ENCODE peak calls at places on chromosomes 12 and 14, in six cellular contexts. One of them, this sample, is unnamed.
A peak's percentile ranks its signal among the peaks of the same experiment; 100 is the strongest.

GRCh38 chr14:100421756-100422470 is 98.8 kb downstream of the SLC25A47 start:
- DNase-seq in fibroblast of lung: no peak
- DNase-seq in HL-60: no peak
- DNase-seq in CD8-positive, alpha-beta T cell: no peak
- DNase-seq in GM12865: no peak
- DNase-seq in PC-3: no peak
- DNase-seq in this sample: no peak

GRCh38 chr12:59084758-59085383 is 164.6 kb upstream of the LRIG3 start:
- DNase-seq in fibroblast of lung: peak; percentile 73
- DNase-seq in HL-60: no peak
- DNase-seq in CD8-positive, alpha-beta T cell: no peak
- DNase-seq in GM12865: no peak
- DNase-seq in PC-3: no peak
- DNase-seq in this sample: no peak

GRCh38 chr14:102486513-102487203 is 22.9 kb downstream of the ANKRD9 start:
- DNase-seq in fibroblast of lung: no peak
- DNase-seq in HL-60: no peak
- DNase-seq in CD8-positive, alpha-beta T cell: no peak
- DNase-seq in GM12865: no peak
- DNase-seq in PC-3: no peak
- DNase-seq in this sample: no peak

GRCh38 chr14:32473476-32473875 is 144.4 kb downstream of the AKAP6 start:
- DNase-seq in fibroblast of lung: no peak
- DNase-seq in HL-60: no peak
- DNase-seq in CD8-positive, alpha-beta T cell: no peak
- DNase-seq in GM12865: no peak
- DNase-seq in PC-3: peak; percentile 90
- DNase-seq in this sample: no peak

GRCh38 chr12:38161123-38162000 is 155.2 kb upstream of the ALG10B start:
- DNase-seq in fibroblast of lung: no peak
- DNase-seq in HL-60: no peak
- DNase-seq in CD8-positive, alpha-beta T cell: no peak
- DNase-seq in GM12865: no peak
- DNase-seq in PC-3: no peak
- DNase-seq in this sample: no peak

GRCh38 chr12:43835656-43836454 is at the start of gene TMEM117:
- DNase-seq in fibroblast of lung: peak; percentile 52
- DNase-seq in HL-60: no peak
- DNase-seq in CD8-positive, alpha-beta T cell: peak; percentile 21
- DNase-seq in GM12865: peak; percentile 69
- DNase-seq in PC-3: peak; percentile 52
- DNase-seq in this sample: peak; percentile 77

GRCh38 chr12:89856431-89856830 is 147.8 kb upstream of the ATP2B1 start:
- DNase-seq in fibroblast of lung: peak; percentile 50
- DNase-seq in HL-60: peak; percentile 87
- DNase-seq in CD8-positive, alpha-beta T cell: no peak
- DNase-seq in GM12865: peak; percentile 84
- DNase-seq in PC-3: peak; percentile 78
- DNase-seq in this sample: peak; percentile 54

GRCh38 chr12:127655691-127656090 is 611.3 kb upstream of the TMEM132C start:
- DNase-seq in fibroblast of lung: peak; percentile 5
- DNase-seq in HL-60: no peak
- DNase-seq in CD8-positive, alpha-beta T cell: no peak
- DNase-seq in GM12865: no peak
- DNase-seq in PC-3: peak; percentile 52
- DNase-seq in this sample: no peak

GRCh38 chr12:68823711-68824110 is 15.7 kb downstream of the MDM2 start:
- DNase-seq in fibroblast of lung: no peak
- DNase-seq in HL-60: no peak
- DNase-seq in CD8-positive, alpha-beta T cell: no peak
- DNase-seq in GM12865: no peak
- DNase-seq in PC-3: no peak
- DNase-seq in this sample: no peak

GRCh38 chr14:56189306-56189705 is 71.1 kb downstream of the PELI2 start:
- DNase-seq in fibroblast of lung: peak; percentile 85
- DNase-seq in HL-60: no peak
- DNase-seq in CD8-positive, alpha-beta T cell: no peak
- DNase-seq in GM12865: no peak
- DNase-seq in PC-3: peak; percentile 77
- DNase-seq in this sample: no peak

GRCh38 chr12:109630815-109631214 is 57.2 kb downstream of the MVK start:
- DNase-seq in fibroblast of lung: no peak
- DNase-seq in HL-60: no peak
- DNase-seq in CD8-positive, alpha-beta T cell: no peak
- DNase-seq in GM12865: no peak
- DNase-seq in PC-3: peak; percentile 16
- DNase-seq in this sample: no peak

GRCh38 chr12:69068431-69068830 is 135.5 kb upstream of the CPM start:
- DNase-seq in fibroblast of lung: no peak
- DNase-seq in HL-60: no peak
- DNase-seq in CD8-positive, alpha-beta T cell: no peak
- DNase-seq in GM12865: no peak
- DNase-seq in PC-3: peak; percentile 90
- DNase-seq in this sample: no peak

GRCh38 chr14:28785096-28785952 is 18.7 kb downstream of the FOXG1 start:
- DNase-seq in fibroblast of lung: no peak
- DNase-seq in HL-60: no peak
- DNase-seq in CD8-positive, alpha-beta T cell: no peak
- DNase-seq in GM12865: no peak
- DNase-seq in PC-3: no peak
- DNase-seq in this sample: no peak

GRCh38 chr14:75591331-75591946 is 13.0 kb downstream of the FLVCR2 start:
- DNase-seq in fibroblast of lung: no peak
- DNase-seq in HL-60: no peak
- DNase-seq in CD8-positive, alpha-beta T cell: no peak
- DNase-seq in GM12865: no peak
- DNase-seq in PC-3: no peak
- DNase-seq in this sample: no peak

GRCh38 chr12:5650804-5651461 is 219.0 kb downstream of the NTF3 start:
- DNase-seq in fibroblast of lung: no peak
- DNase-seq in HL-60: no peak
- DNase-seq in CD8-positive, alpha-beta T cell: no peak
- DNase-seq in GM12865: no peak
- DNase-seq in PC-3: no peak
- DNase-seq in this sample: no peak

GRCh38 chr14:101972126-101972785 is 7.9 kb downstream of the DYNC1H1 start:
- DNase-seq in fibroblast of lung: peak; percentile 99
- DNase-seq in HL-60: peak; percentile 93
- DNase-seq in CD8-positive, alpha-beta T cell: no peak
- DNase-seq in GM12865: no peak
- DNase-seq in PC-3: peak; percentile 100
- DNase-seq in this sample: no peak

GRCh38 chr12:84502907-84503787 is 409.5 kb downstream of the SLC6A15 start:
- DNase-seq in fibroblast of lung: peak; percentile 84
- DNase-seq in HL-60: peak; percentile 7
- DNase-seq in CD8-positive, alpha-beta T cell: no peak
- DNase-seq in GM12865: peak; percentile 56
- DNase-seq in PC-3: peak; percentile 89
- DNase-seq in this sample: peak; percentile 13
- TF ChIP-seq CTCF in fibroblast of lung: peak; percentile 81
- TF ChIP-seq CTCF in HL-60: peak; percentile 17
- TF ChIP-seq CTCF in CD8-positive, alpha-beta T cell: no peak
- TF ChIP-seq CTCF in GM12865: peak; percentile 62
- TF ChIP-seq CTCF in PC-3: peak; percentile 90
- TF ChIP-seq CTCF in this sample: peak; percentile 54

DNA sequence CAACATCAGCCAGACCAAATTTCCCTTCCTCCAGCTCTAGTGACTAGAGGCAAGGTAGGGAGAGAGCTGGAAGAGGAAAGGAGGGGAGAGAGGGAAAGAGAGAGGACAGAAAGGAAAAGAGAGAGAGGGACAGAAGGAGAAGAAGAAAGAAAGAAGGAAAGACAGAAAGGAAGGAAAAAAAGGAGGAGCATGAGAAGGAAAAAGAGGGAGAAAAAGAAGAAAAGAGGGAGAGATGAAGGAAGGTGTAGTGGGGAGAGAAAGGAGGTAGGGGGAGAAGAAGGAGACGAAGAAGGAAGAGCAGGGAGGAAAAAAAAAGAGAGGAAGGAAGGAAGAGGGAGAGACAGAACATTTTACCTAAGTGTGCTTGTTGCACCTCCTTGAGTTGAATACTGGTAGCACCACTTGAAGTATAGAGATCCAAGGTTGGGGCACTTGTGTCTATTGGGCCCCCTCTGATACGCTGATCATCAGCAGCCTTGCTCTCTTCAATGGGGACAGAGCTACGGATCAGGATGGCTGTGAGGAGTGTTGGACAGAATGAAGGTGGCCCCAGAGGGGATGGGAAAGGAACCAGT is 232.5 kb downstream of the SUDS3 start:
- DNase-seq in fibroblast of lung: no peak
- DNase-seq in HL-60: no peak
- DNase-seq in CD8-positive, alpha-beta T cell: no peak
- DNase-seq in GM12865: no peak
- DNase-seq in PC-3: no peak
- DNase-seq in this sample: no peak
- TF ChIP-seq CTCF in fibroblast of lung: no peak
- TF ChIP-seq CTCF in HL-60: no peak
- TF ChIP-seq CTCF in CD8-positive, alpha-beta T cell: no peak
- TF ChIP-seq CTCF in GM12865: no peak
- TF ChIP-seq CTCF in PC-3: no peak
- TF ChIP-seq CTCF in this sample: no peak

GRCh38 chr14:37590096-37590809 is 4.8 kb downstream of the FOXA1 start:
- DNase-seq in fibroblast of lung: no peak
- DNase-seq in HL-60: no peak
- DNase-seq in CD8-positive, alpha-beta T cell: no peak
- DNase-seq in GM12865: no peak
- DNase-seq in PC-3: peak; percentile 55
- DNase-seq in this sample: no peak

GRCh38 chr14:37591941-37592287 is 3.1 kb downstream of the FOXA1 start:
- DNase-seq in fibroblast of lung: no peak
- DNase-seq in HL-60: no peak
- DNase-seq in CD8-positive, alpha-beta T cell: no peak
- DNase-seq in GM12865: no peak
- DNase-seq in PC-3: peak; percentile 73
- DNase-seq in this sample: no peak

GRCh38 chr14:37590810-37591139 is 4.3 kb downstream of the FOXA1 start:
- DNase-seq in fibroblast of lung: no peak
- DNase-seq in HL-60: no peak
- DNase-seq in CD8-positive, alpha-beta T cell: no peak
- DNase-seq in GM12865: no peak
- DNase-seq in PC-3: peak; percentile 8
- DNase-seq in this sample: no peak

GRCh38 chr14:37592288-37593274 is 2.5 kb downstream of the FOXA1 start:
- DNase-seq in fibroblast of lung: no peak
- DNase-seq in HL-60: no peak
- DNase-seq in CD8-positive, alpha-beta T cell: no peak
- DNase-seq in GM12865: no peak
- DNase-seq in PC-3: peak; percentile 52
- DNase-seq in this sample: no peak

GRCh38 chr14:37591311-37591940 is 3.6 kb downstream of the FOXA1 start:
- DNase-seq in fibroblast of lung: no peak
- DNase-seq in HL-60: no peak
- DNase-seq in CD8-positive, alpha-beta T cell: no peak
- DNase-seq in GM12865: no peak
- DNase-seq in PC-3: peak; percentile 53
- DNase-seq in this sample: no peak
- TF ChIP-seq CTCF in fibroblast of lung: no peak
- TF ChIP-seq CTCF in HL-60: no peak
- TF ChIP-seq CTCF in CD8-positive, alpha-beta T cell: no peak
- TF ChIP-seq CTCF in GM12865: no peak
- TF ChIP-seq CTCF in PC-3: peak; percentile 77
- TF ChIP-seq CTCF in this sample: no peak

GRCh38 chr14:66507181-66507721 is 696 bp upstream of the GPHN start:
- DNase-seq in fibroblast of lung: peak; percentile 4
- DNase-seq in HL-60: no peak
- DNase-seq in CD8-positive, alpha-beta T cell: no peak
- DNase-seq in GM12865: no peak
- DNase-seq in PC-3: peak; percentile 55
- DNase-seq in this sample: no peak

GRCh38 chr14:66508547-66508845 is 549 bp downstream of the GPHN start:
- DNase-seq in fibroblast of lung: no peak
- DNase-seq in HL-60: no peak
- DNase-seq in CD8-positive, alpha-beta T cell: no peak
- DNase-seq in GM12865: no peak
- DNase-seq in PC-3: no peak
- DNase-seq in this sample: no peak

GRCh38 chr14:66509874-66510273 is 1.9 kb downstream of the GPHN start:
- DNase-seq in fibroblast of lung: peak; percentile 14
- DNase-seq in HL-60: no peak
- DNase-seq in CD8-positive, alpha-beta T cell: no peak
- DNase-seq in GM12865: no peak
- DNase-seq in PC-3: no peak
- DNase-seq in this sample: no peak

GRCh38 chr14:66508846-66509621 is 1.1 kb downstream of the GPHN start:
- DNase-seq in fibroblast of lung: peak; percentile 36
- DNase-seq in HL-60: no peak
- DNase-seq in CD8-positive, alpha-beta T cell: peak; percentile 4
- DNase-seq in GM12865: peak; percentile 84
- DNase-seq in PC-3: peak; percentile 31
- DNase-seq in this sample: peak; percentile 73

DNA sequence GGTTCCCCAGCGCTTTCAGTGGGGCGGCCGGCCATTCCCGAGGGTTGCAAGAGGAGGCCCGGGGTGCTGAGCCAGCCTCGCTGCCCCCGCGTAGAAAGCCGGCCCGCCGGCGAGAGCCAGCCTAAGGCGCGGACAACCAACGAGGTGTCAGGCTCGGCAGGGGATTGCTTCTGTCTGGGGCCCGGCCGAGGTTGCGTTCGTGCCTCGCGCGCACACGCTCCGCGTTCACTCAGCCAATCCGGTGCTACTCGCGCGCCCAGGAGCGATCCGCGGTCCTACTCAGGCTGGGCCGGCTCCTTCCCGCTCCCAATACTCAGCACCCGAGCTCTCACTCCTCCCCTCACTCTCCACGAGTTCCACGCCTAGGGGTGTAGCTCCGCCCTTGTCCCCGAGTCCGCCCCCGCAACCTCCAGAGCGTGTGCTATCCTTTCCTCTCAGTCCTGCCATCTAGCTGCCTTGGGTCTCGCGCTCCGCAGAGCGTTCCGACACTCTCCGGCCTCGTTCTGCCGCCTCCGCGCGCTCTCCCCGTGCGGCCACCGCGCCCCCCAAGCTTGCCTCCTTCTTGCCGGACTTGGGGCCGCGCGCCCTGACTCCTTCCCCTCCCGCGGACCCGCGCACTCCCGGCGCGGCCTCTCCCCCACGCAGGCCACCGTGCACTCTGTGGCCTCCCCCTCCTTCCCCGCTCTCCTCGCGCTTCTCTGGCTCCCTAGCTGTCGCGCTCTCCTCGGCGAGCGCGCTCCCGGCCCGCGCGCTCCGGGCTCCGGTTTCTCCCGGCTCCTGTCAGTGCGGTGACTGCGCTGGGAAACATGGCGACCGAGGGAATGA is at the start of gene GPHN:
- DNase-seq in fibroblast of lung: peak; percentile 98
- DNase-seq in HL-60: peak; percentile 73
- DNase-seq in CD8-positive, alpha-beta T cell: peak; percentile 53
- DNase-seq in GM12865: peak; percentile 99
- DNase-seq in PC-3: peak; percentile 98
- DNase-seq in this sample: peak; percentile 91
- TF ChIP-seq CTCF in fibroblast of lung: no peak
- TF ChIP-seq CTCF in HL-60: no peak
- TF ChIP-seq CTCF in CD8-positive, alpha-beta T cell: no peak
- TF ChIP-seq CTCF in GM12865: peak; percentile 21
- TF ChIP-seq CTCF in PC-3: no peak
- TF ChIP-seq CTCF in this sample: peak; percentile 21